ENCODE peak calls at places on chromosome 10, in ten cellular contexts. M is Peyer's patch; E is astrocyte; Z is A549; G is activated gamma-delta T cell treated with anti-CD3 and anti-CD28 coated beads, Interleukin-2, amount 50 U/mL, for 16 hours; K is renal cortical epithelial cell; O is Right ventricle myocardium superior; V is breast epithelium; C is foreskin keratinocyte; A is GM03348. H is an unnamed sample.
A peak's percentile ranks its signal among the peaks of the same experiment; 100 is the strongest.

GRCh38 chr10:110901954-110902819 is 16.8 kb downstream of the BBIP1 start:
- DNase-seq in M (no peak), O (no peak), E (peak; percentile 83), Z (peak; percentile 47), A (peak; percentile 47), C (peak; percentile 78), K (peak; percentile 90), V (no peak), G (peak; percentile 17), H (no peak)

GRCh38 chr10:86263907-86264306 is 102.7 kb downstream of the GRID1 start:
- DNase-seq in V (no peak), M (no peak), E (no peak), O (no peak), G (no peak), A (no peak), C (no peak), K (no peak), Z (no peak), H (no peak)

GRCh38 chr10:77800738-77801266 is 125.8 kb downstream of the DLG5 start:
- DNase-seq in O (no peak), M (no peak), Z (no peak), A (no peak), V (no peak), E (no peak), G (no peak), C (no peak), K (no peak), H (no peak)

GRCh38 chr10:92847185-92847864 is 995 bp upstream of the EXOC6 start:
- DNase-seq in M (no peak), C (peak; percentile 73), K (peak; percentile 87), E (no peak), A (no peak), Z (no peak), G (no peak), V (no peak), O (no peak), H (no peak)

GRCh38 chr10:47450442-47450841 is 33.5 kb downstream of the ANXA8 start:
- DNase-seq in V (no peak), A (no peak), M (no peak), K (no peak), O (no peak), Z (no peak), E (no peak), G (no peak), C (no peak), H (no peak)

GRCh38 chr10:86786368-86786767 is 29.9 kb downstream of the BMPR1A start:
- DNase-seq in Z (no peak), G (no peak), O (no peak), K (peak; percentile 62), A (no peak), V (no peak), E (no peak), C (no peak), M (no peak), H (no peak)

GRCh38 chr10:78203915-78204818 is 170.5 kb downstream of the RPS24 start:
- DNase-seq in E (no peak), M (no peak), V (no peak), A (peak; percentile 29), O (peak; percentile 69), Z (peak; percentile 34), K (no peak), G (no peak), C (no peak), H (no peak)

GRCh38 chr10:113061054-113061430 is 111.0 kb downstream of the TCF7L2 start:
- DNase-seq in G (no peak), O (no peak), M (no peak), Z (no peak), K (no peak), E (no peak), V (no peak), C (no peak), A (no peak), H (no peak)

GRCh38 chr10:3763852-3764625 is 21.0 kb downstream of the KLF6 start:
- DNase-seq in V (no peak), E (peak; percentile 89), C (peak; percentile 98), M (no peak), Z (no peak), K (peak; percentile 89), G (no peak), O (no peak), A (peak; percentile 65), H (no peak)

GRCh38 chr10:18351426-18351825 is 211.2 kb downstream of the CACNB2 start:
- DNase-seq in E (no peak), C (no peak), O (no peak), M (no peak), K (no peak), G (no peak), Z (no peak), V (no peak), A (no peak), H (no peak)

GRCh38 chr10:78851652-78852051 is 217.1 kb upstream of the ZMIZ1 start:
- DNase-seq in O (no peak), A (peak; percentile 85), V (no peak), M (no peak), E (no peak), Z (no peak), C (no peak), G (no peak), K (no peak), H (no peak)

GRCh38 chr10:91296471-91296870 is 76.0 kb downstream of the PCGF5 start:
- DNase-seq in K (peak; percentile 52), G (no peak), A (no peak), E (no peak), C (no peak), V (no peak), Z (peak; percentile 62), M (no peak), O (no peak), H (no peak)

GRCh38 chr10:96306516-96306915 is 2.3 kb downstream of the DNTT start:
- DNase-seq in V (no peak), A (no peak), Z (no peak), K (peak; percentile 79), M (peak; percentile 49), E (no peak), C (no peak), O (peak; percentile 73), G (no peak), H (no peak)

GRCh38 chr10:16867556-16867955 is 50.3 kb upstream of the RSU1 start:
- DNase-seq in A (peak; percentile 64), C (peak; percentile 38), K (peak; percentile 89), M (no peak), O (no peak), V (no peak), E (peak; percentile 92), Z (no peak), G (no peak), H (no peak)

GRCh38 chr10:94197241-94197640 is 165.5 kb downstream of the NOC3L start:
- DNase-seq in O (no peak), V (no peak), Z (no peak), E (no peak), M (no peak), A (no peak), K (no peak), C (no peak), G (no peak), H (no peak)

GRCh38 chr10:72038458-72039001 is 49.8 kb downstream of the SPOCK2 start:
- DNase-seq in O (no peak), C (no peak), G (no peak), Z (no peak), E (peak; percentile 27), K (no peak), M (no peak), V (no peak), A (peak; percentile 88), H (no peak)

GRCh38 chr10:29736325-29737208 is 101.8 kb upstream of the SVIL start:
- DNase-seq in A (peak; percentile 86), K (no peak), G (peak; percentile 2), O (peak; percentile 79), V (peak; percentile 46), M (no peak), E (peak; percentile 50), C (peak; percentile 36), Z (peak; percentile 53), H (no peak)

GRCh38 chr10:87694011-87694794 is 34.5 kb downstream of the PAPSS2 start:
- DNase-seq in G (no peak), K (no peak), M (no peak), E (no peak), Z (peak; percentile 57), C (no peak), A (no peak), O (no peak), V (no peak), H (no peak)

GRCh38 chr10:126702181-126702580 is 31.7 kb upstream of the C10orf90 start:
- DNase-seq in O (no peak), G (no peak), Z (no peak), V (no peak), C (no peak), M (no peak), E (peak; percentile 75), K (peak; percentile 1), A (peak; percentile 52), H (no peak)

GRCh38 chr10:28627102-28627501 is 50.2 kb upstream of the BAMBI start:
- DNase-seq in A (no peak), V (no peak), O (no peak), C (no peak), G (no peak), E (peak; percentile 53), Z (no peak), K (no peak), M (no peak), H (no peak)

GRCh38 chr10:132904169-132904813 is 38.1 kb downstream of the CFAP46 start:
- DNase-seq in E (peak; percentile 5), C (peak; percentile 9), M (no peak), A (peak; percentile 77), V (no peak), G (no peak), K (peak; percentile 16), O (peak; percentile 50), Z (peak; percentile 46), H (no peak)

GRCh38 chr10:76303682-76304316 is 872.4 kb downstream of the LRMDA start:
- DNase-seq in G (no peak), O (peak; percentile 73), V (peak; percentile 48), E (peak; percentile 77), K (peak; percentile 76), A (peak; percentile 76), M (no peak), Z (peak; percentile 71), C (peak; percentile 72), H (no peak)

GRCh38 chr10:76973091-76973514 is 664.5 kb downstream of the KCNMA1 start:
- DNase-seq in C (no peak), G (no peak), E (no peak), M (no peak), Z (no peak), O (no peak), K (no peak), A (no peak), V (no peak), H (no peak)

GRCh38 chr10:46551701-46552525 is 4.5 kb downstream of the GPRIN2 start:
- DNase-seq in E (no peak), Z (no peak), K (no peak), O (peak; percentile 43), G (no peak), A (no peak), M (peak; percentile 10), C (no peak), V (no peak), H (no peak)

GRCh38 chr10:103808784-103809183 is 46.6 kb downstream of the SH3PXD2A start:
- DNase-seq in G (no peak), Z (no peak), A (no peak), M (no peak), C (no peak), V (no peak), O (no peak), E (no peak), K (no peak), H (no peak)

GRCh38 chr10:13048762-13049161 is 47.2 kb upstream of the CCDC3 start:
- DNase-seq in E (no peak), G (no peak), O (no peak), C (no peak), M (no peak), K (no peak), A (no peak), V (no peak), Z (no peak), H (no peak)

GRCh38 chr10:62814901-62815372 is 1.2 kb downstream of the EGR2 start:
- DNase-seq in G (no peak), O (no peak), E (peak; percentile 11), V (no peak), A (peak; percentile 34), C (no peak), M (no peak), K (no peak), Z (no peak), H (no peak)

GRCh38 chr10:92242910-92243671 is 47.8 kb downstream of the CPEB3 start:
- DNase-seq in O (peak; percentile 69), G (no peak), C (peak; percentile 75), A (peak; percentile 61), E (peak; percentile 58), K (peak; percentile 79), V (peak; percentile 39), M (peak; percentile 64), Z (peak; percentile 50), H (peak; percentile 29)

H was measured in T-cell.